ENCODE peak calls at places on chromosomes 2 and 18, in eight cellular contexts. One of them, this sample, is unnamed.
A peak's percentile ranks its signal among the peaks of the same experiment; 100 is the strongest.

GRCh38 chr2:7118606-7119503 is 201.6 kb downstream of the RNF144A start:
- DNase-seq in mesothelial cell of epicardium: no peak
- DNase-seq in kidney: no peak
- DNase-seq in fibroblast of pulmonary artery: peak; percentile 31
- DNase-seq in A549: peak; percentile 25
- DNase-seq in K562: no peak
- DNase-seq in cardiac muscle cell: peak; percentile 37
- DNase-seq in HFF-Myc: no peak
- DNase-seq in this sample: peak; percentile 61

GRCh38 chr2:101698419-101699190 is 1.1 kb downstream of the MAP4K4 start:
- DNase-seq in mesothelial cell of epicardium: no peak
- DNase-seq in kidney: no peak
- DNase-seq in fibroblast of pulmonary artery: peak; percentile 36
- DNase-seq in A549: peak; percentile 29
- DNase-seq in K562: no peak
- DNase-seq in cardiac muscle cell: peak; percentile 42
- DNase-seq in HFF-Myc: no peak
- DNase-seq in this sample: peak; percentile 52

GRCh38 chr18:644395-645004 is 13.0 kb upstream of the TYMS start:
- DNase-seq in mesothelial cell of epicardium: no peak
- DNase-seq in kidney: no peak
- DNase-seq in fibroblast of pulmonary artery: no peak
- DNase-seq in A549: no peak
- DNase-seq in K562: no peak
- DNase-seq in cardiac muscle cell: no peak
- DNase-seq in HFF-Myc: no peak
- DNase-seq in this sample: peak; percentile 54

GRCh38 chr18:59700535-59700967 is 3.3 kb upstream of the CCBE1 start:
- DNase-seq in mesothelial cell of epicardium: no peak
- DNase-seq in kidney: no peak
- DNase-seq in fibroblast of pulmonary artery: no peak
- DNase-seq in A549: no peak
- DNase-seq in K562: no peak
- DNase-seq in cardiac muscle cell: no peak
- DNase-seq in HFF-Myc: no peak
- DNase-seq in this sample: no peak

GRCh38 chr2:16214861-16215260 is 274.5 kb downstream of the MYCN start:
- DNase-seq in mesothelial cell of epicardium: no peak
- DNase-seq in kidney: no peak
- DNase-seq in fibroblast of pulmonary artery: no peak
- DNase-seq in A549: no peak
- DNase-seq in K562: no peak
- DNase-seq in cardiac muscle cell: no peak
- DNase-seq in HFF-Myc: no peak
- DNase-seq in this sample: no peak

GRCh38 chr2:191322838-191323506 is 77.8 kb downstream of the MYO1B start:
- DNase-seq in mesothelial cell of epicardium: no peak
- DNase-seq in kidney: no peak
- DNase-seq in fibroblast of pulmonary artery: no peak
- DNase-seq in A549: no peak
- DNase-seq in K562: no peak
- DNase-seq in cardiac muscle cell: no peak
- DNase-seq in HFF-Myc: no peak
- DNase-seq in this sample: no peak

GRCh38 chr2:13128139-13128538 is 411.4 kb downstream of the TRIB2 start:
- DNase-seq in mesothelial cell of epicardium: no peak
- DNase-seq in kidney: no peak
- DNase-seq in fibroblast of pulmonary artery: no peak
- DNase-seq in A549: no peak
- DNase-seq in K562: no peak
- DNase-seq in cardiac muscle cell: no peak
- DNase-seq in HFF-Myc: no peak
- DNase-seq in this sample: no peak

GRCh38 chr2:201414099-201415023 is 36.9 kb downstream of the TRAK2 start:
- DNase-seq in mesothelial cell of epicardium: no peak
- DNase-seq in kidney: no peak
- DNase-seq in fibroblast of pulmonary artery: peak; percentile 69
- DNase-seq in A549: no peak
- DNase-seq in K562: no peak
- DNase-seq in cardiac muscle cell: peak; percentile 73
- DNase-seq in HFF-Myc: no peak
- DNase-seq in this sample: no peak

GRCh38 chr2:26462100-26462499 is 15.8 kb downstream of the OTOF start:
- DNase-seq in mesothelial cell of epicardium: no peak
- DNase-seq in kidney: no peak
- DNase-seq in fibroblast of pulmonary artery: no peak
- DNase-seq in A549: no peak
- DNase-seq in K562: no peak
- DNase-seq in cardiac muscle cell: no peak
- DNase-seq in HFF-Myc: no peak
- DNase-seq in this sample: no peak

GRCh38 chr2:151808258-151809072 is 19.8 kb downstream of the ARL5A start:
- DNase-seq in mesothelial cell of epicardium: no peak
- DNase-seq in kidney: no peak
- DNase-seq in fibroblast of pulmonary artery: peak; percentile 48
- DNase-seq in A549: peak; percentile 27
- DNase-seq in K562: no peak
- DNase-seq in cardiac muscle cell: peak; percentile 45
- DNase-seq in HFF-Myc: no peak
- DNase-seq in this sample: peak; percentile 45

GRCh38 chr2:16729335-16729734 is 63.7 kb upstream of the CYRIA start:
- DNase-seq in mesothelial cell of epicardium: no peak
- DNase-seq in kidney: no peak
- DNase-seq in fibroblast of pulmonary artery: no peak
- DNase-seq in A549: no peak
- DNase-seq in K562: no peak
- DNase-seq in cardiac muscle cell: no peak
- DNase-seq in HFF-Myc: no peak
- DNase-seq in this sample: no peak

GRCh38 chr2:241816431-241817121 is 7.6 kb downstream of the NEU4 start:
- DNase-seq in mesothelial cell of epicardium: no peak
- DNase-seq in kidney: peak; percentile 69
- DNase-seq in fibroblast of pulmonary artery: no peak
- DNase-seq in A549: no peak
- DNase-seq in K562: no peak
- DNase-seq in cardiac muscle cell: no peak
- DNase-seq in HFF-Myc: no peak
- DNase-seq in this sample: no peak

GRCh38 chr2:70475266-70475665 is 78.4 kb downstream of the TGFA start:
- DNase-seq in mesothelial cell of epicardium: no peak
- DNase-seq in kidney: no peak
- DNase-seq in fibroblast of pulmonary artery: no peak
- DNase-seq in A549: no peak
- DNase-seq in K562: no peak
- DNase-seq in cardiac muscle cell: no peak
- DNase-seq in HFF-Myc: no peak
- DNase-seq in this sample: no peak

GRCh38 chr2:8500124-8501054 is 181.5 kb upstream of the ID2 start:
- DNase-seq in mesothelial cell of epicardium: no peak
- DNase-seq in kidney: no peak
- DNase-seq in fibroblast of pulmonary artery: peak; percentile 17
- DNase-seq in A549: peak; percentile 45
- DNase-seq in K562: no peak
- DNase-seq in cardiac muscle cell: peak; percentile 21
- DNase-seq in HFF-Myc: no peak
- DNase-seq in this sample: peak; percentile 80

GRCh38 chr18:73283032-73283431 is 415.2 kb upstream of the NETO1 start:
- DNase-seq in mesothelial cell of epicardium: no peak
- DNase-seq in kidney: no peak
- DNase-seq in fibroblast of pulmonary artery: no peak
- DNase-seq in A549: no peak
- DNase-seq in K562: no peak
- DNase-seq in cardiac muscle cell: no peak
- DNase-seq in HFF-Myc: peak; percentile 20
- DNase-seq in this sample: peak; percentile 94

GRCh38 chr2:44753552-44754285 is 187.8 kb upstream of the SIX3 start:
- DNase-seq in mesothelial cell of epicardium: no peak
- DNase-seq in kidney: no peak
- DNase-seq in fibroblast of pulmonary artery: no peak
- DNase-seq in A549: no peak
- DNase-seq in K562: no peak
- DNase-seq in cardiac muscle cell: peak; percentile 46
- DNase-seq in HFF-Myc: peak; percentile 33
- DNase-seq in this sample: no peak

GRCh38 chr2:127853667-127854066 is 4.3 kb downstream of the POLR2D start:
- DNase-seq in mesothelial cell of epicardium: no peak
- DNase-seq in kidney: no peak
- DNase-seq in fibroblast of pulmonary artery: no peak
- DNase-seq in A549: no peak
- DNase-seq in K562: no peak
- DNase-seq in cardiac muscle cell: no peak
- DNase-seq in HFF-Myc: no peak
- DNase-seq in this sample: no peak

GRCh38 chr2:58686757-58687156 is 445.6 kb upstream of the FANCL start:
- DNase-seq in mesothelial cell of epicardium: no peak
- DNase-seq in kidney: no peak
- DNase-seq in fibroblast of pulmonary artery: no peak
- DNase-seq in A549: no peak
- DNase-seq in K562: no peak
- DNase-seq in cardiac muscle cell: no peak
- DNase-seq in HFF-Myc: no peak
- DNase-seq in this sample: no peak

GRCh38 chr2:58677763-58678162 is 436.6 kb upstream of the FANCL start:
- DNase-seq in mesothelial cell of epicardium: no peak
- DNase-seq in kidney: no peak
- DNase-seq in fibroblast of pulmonary artery: no peak
- DNase-seq in A549: no peak
- DNase-seq in K562: no peak
- DNase-seq in cardiac muscle cell: no peak
- DNase-seq in HFF-Myc: no peak
- DNase-seq in this sample: no peak

GRCh38 chr2:58680938-58681337 is 439.8 kb upstream of the FANCL start:
- DNase-seq in mesothelial cell of epicardium: no peak
- DNase-seq in kidney: no peak
- DNase-seq in fibroblast of pulmonary artery: peak; percentile 0
- DNase-seq in A549: no peak
- DNase-seq in K562: no peak
- DNase-seq in cardiac muscle cell: no peak
- DNase-seq in HFF-Myc: no peak
- DNase-seq in this sample: peak; percentile 58
- TF ChIP-seq CTCF in mesothelial cell of epicardium: peak; percentile 35
- TF ChIP-seq CTCF in kidney: no peak
- TF ChIP-seq CTCF in fibroblast of pulmonary artery: no peak
- TF ChIP-seq CTCF in A549: peak; percentile 45
- TF ChIP-seq CTCF in K562: no peak
- TF ChIP-seq CTCF in cardiac muscle cell: no peak
- TF ChIP-seq CTCF in HFF-Myc: no peak
- TF ChIP-seq CTCF in this sample: peak; percentile 69

DNA sequence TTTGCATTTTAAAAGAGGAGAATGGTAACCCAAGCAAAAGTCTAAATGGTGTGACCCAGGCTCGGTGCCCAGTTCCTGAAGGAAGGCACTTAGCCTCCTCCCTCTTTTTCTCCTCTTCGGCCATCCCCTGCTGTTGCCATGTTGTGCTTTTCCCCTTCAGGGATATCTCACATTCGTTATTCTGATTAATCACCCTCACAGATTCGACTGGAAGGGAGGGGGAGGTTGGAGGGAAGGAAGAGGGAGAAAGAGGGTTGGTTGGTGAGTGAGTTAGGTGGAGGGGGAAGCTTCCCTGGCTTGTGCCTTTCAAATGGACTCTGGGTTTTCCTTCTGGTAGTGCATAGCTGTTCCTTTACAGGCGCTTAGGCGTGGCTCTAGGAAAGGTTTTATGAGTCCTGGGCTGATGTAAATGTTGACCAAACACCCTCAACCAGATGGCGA is 39.0 kb upstream of the LYPD6B start:
- DNase-seq in mesothelial cell of epicardium: no peak
- DNase-seq in kidney: no peak
- DNase-seq in fibroblast of pulmonary artery: no peak
- DNase-seq in A549: no peak
- DNase-seq in K562: no peak
- DNase-seq in cardiac muscle cell: no peak
- DNase-seq in HFF-Myc: no peak
- DNase-seq in this sample: peak; percentile 17
- TF ChIP-seq CTCF in mesothelial cell of epicardium: no peak
- TF ChIP-seq CTCF in kidney: no peak
- TF ChIP-seq CTCF in fibroblast of pulmonary artery: no peak
- TF ChIP-seq CTCF in A549: no peak
- TF ChIP-seq CTCF in K562: no peak
- TF ChIP-seq CTCF in cardiac muscle cell: no peak
- TF ChIP-seq CTCF in HFF-Myc: no peak
- TF ChIP-seq CTCF in this sample: no peak

DNA sequence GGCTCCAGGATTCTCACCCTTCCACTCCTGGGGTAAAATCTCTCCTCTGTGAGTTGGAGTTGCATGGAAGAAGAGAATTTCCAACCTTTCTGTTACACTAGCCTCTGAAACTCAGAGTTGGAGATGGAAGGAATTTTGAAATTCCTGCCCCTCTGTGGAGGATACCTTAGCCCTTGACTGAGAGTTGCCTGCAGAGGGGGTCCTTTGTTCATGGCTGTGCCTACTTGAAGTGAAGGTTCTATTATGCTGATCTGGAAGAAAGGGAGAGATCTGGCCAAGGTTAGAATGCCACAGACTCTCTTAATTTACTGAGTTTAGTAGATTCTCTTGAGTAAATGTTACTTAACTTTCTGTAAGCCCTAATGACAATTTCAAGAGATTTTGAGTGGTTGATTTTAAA is 626.6 kb upstream of the GYPC start:
- DNase-seq in mesothelial cell of epicardium: no peak
- DNase-seq in kidney: no peak
- DNase-seq in fibroblast of pulmonary artery: no peak
- DNase-seq in A549: no peak
- DNase-seq in K562: no peak
- DNase-seq in cardiac muscle cell: no peak
- DNase-seq in HFF-Myc: no peak
- DNase-seq in this sample: no peak
- TF ChIP-seq CTCF in mesothelial cell of epicardium: no peak
- TF ChIP-seq CTCF in kidney: no peak
- TF ChIP-seq CTCF in fibroblast of pulmonary artery: no peak
- TF ChIP-seq CTCF in A549: no peak
- TF ChIP-seq CTCF in K562: no peak
- TF ChIP-seq CTCF in cardiac muscle cell: no peak
- TF ChIP-seq CTCF in HFF-Myc: no peak
- TF ChIP-seq CTCF in this sample: no peak

DNA sequence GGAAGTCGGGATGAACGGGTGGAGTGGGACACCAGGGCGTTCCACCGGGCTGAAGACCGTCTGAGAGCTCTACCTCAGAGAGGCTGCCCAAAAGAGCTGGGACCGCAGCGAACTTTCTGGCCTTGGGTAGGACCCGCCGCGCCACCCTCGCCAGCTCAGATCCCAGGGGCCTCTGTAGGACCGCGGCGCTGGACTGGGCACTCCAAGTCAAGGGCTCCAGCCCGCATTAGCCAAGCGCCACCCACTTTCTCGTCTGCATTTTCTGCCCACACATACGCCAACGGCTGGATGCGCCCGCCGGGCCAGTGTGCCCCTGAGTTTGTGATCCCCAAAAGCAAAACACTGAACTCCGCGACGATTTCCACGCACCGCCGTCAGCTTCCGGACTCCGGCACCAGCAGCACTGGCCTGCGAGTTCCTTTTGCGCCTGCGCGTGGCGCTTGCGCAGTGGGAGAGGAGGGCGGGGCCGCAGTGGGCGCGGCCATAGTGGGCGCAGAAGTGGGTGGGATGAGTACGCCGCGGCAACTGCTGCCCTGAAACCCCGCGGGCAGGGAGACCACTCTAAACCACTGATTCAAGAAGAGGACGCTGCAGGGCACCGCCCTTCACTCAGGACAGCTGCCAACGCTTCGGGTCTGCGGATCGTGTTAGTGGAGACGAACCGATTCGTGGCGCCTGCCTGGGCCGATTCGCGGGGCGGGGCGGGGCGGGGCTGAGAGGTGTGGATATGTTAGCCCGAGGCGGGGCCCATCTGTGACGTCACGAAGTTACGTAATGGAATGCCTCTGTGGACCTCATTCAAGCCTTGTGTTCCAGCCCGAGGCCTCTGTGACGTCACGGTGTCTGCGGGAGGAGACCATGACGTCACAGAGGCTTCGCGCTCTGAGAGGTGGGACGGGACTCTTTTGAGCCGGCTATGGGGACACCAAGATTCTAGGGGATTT is 10.5 kb downstream of the OSR1 start:
- DNase-seq in mesothelial cell of epicardium: peak; percentile 80
- DNase-seq in kidney: peak; percentile 97
- DNase-seq in fibroblast of pulmonary artery: peak; percentile 99
- DNase-seq in A549: peak; percentile 98
- DNase-seq in K562: peak; percentile 97
- DNase-seq in cardiac muscle cell: peak; percentile 99
- DNase-seq in HFF-Myc: peak; percentile 91
- DNase-seq in this sample: peak; percentile 95
- TF ChIP-seq CTCF in mesothelial cell of epicardium: no peak
- TF ChIP-seq CTCF in kidney: no peak
- TF ChIP-seq CTCF in fibroblast of pulmonary artery: no peak
- TF ChIP-seq CTCF in A549: no peak
- TF ChIP-seq CTCF in K562: no peak
- TF ChIP-seq CTCF in cardiac muscle cell: no peak
- TF ChIP-seq CTCF in HFF-Myc: no peak
- TF ChIP-seq CTCF in this sample: no peak